ENCODE peak calls at places on chromosomes 1 and 21, in eight cellular contexts. V is retinal pigment epithelial cell, X is body of pancreas, D is RWPE1, L is pancreas, A is keratinocyte, J is GM23338, U is WTC11. P is an unnamed sample.

GRCh38 chr1:192516776-192517297 is 58.7 kb upstream of the RGS1 start:
- DNase-seq in V (peak), X (peak), D (no peak), L (no peak), A (no peak), J (no peak), U (no peak), P (no peak)

GRCh38 chr1:212595229-212595628 is 13.3 kb upstream of the ATF3 start:
- DNase-seq in V (no peak), X (no peak), D (no peak), L (no peak), A (no peak), J (peak), U (peak), P (no peak)

GRCh38 chr1:178344513-178345077 is 152.2 kb downstream of the CLEC20A start:
- DNase-seq in V (peak), X (peak), D (peak), L (no peak), A (peak), J (peak), U (no peak), P (no peak)

GRCh38 chr1:99956755-99957154 is 13.0 kb upstream of the SLC35A3 start:
- DNase-seq in V (peak), X (no peak), D (no peak), L (no peak), A (no peak), J (no peak), U (no peak), P (no peak)

GRCh38 chr1:230113605-230114241 is 46.7 kb downstream of the GALNT2 start:
- DNase-seq in V (peak), X (no peak), D (peak), L (no peak), A (no peak), J (no peak), U (no peak), P (no peak)

GRCh38 chr21:42098957-42099547 is 27.9 kb downstream of the UMODL1 start:
- DNase-seq in V (no peak), X (no peak), D (no peak), L (no peak), A (no peak), J (no peak), U (no peak), P (no peak)

GRCh38 chr1:2443285-2444137 is 31.1 kb upstream of the PEX10 start:
- DNase-seq in V (no peak), X (no peak), D (no peak), L (no peak), A (no peak), J (peak), U (peak), P (no peak)

GRCh38 chr21:16539041-16539440 is 809.3 kb downstream of the USP25 start:
- DNase-seq in V (no peak), X (no peak), D (no peak), L (no peak), A (no peak), J (no peak), U (no peak), P (no peak)

GRCh38 chr1:114009393-114009792 is 30.1 kb downstream of the OLFML3 start:
- DNase-seq in V (no peak), X (no peak), D (no peak), L (no peak), A (peak), J (no peak), U (no peak), P (no peak)

GRCh38 chr1:88552226-88552625 is 131.8 kb upstream of the PKN2 start:
- DNase-seq in V (no peak), X (no peak), D (no peak), L (no peak), A (no peak), J (peak), U (no peak), P (no peak)

GRCh38 chr1:47941609-47942237 is 55.5 kb downstream of the TRABD2B start:
- DNase-seq in V (no peak), X (peak), D (peak), L (peak), A (no peak), J (no peak), U (no peak), P (no peak)

GRCh38 chr1:244305776-244306341 is 145.8 kb downstream of the ADSS2 start:
- DNase-seq in V (no peak), X (no peak), D (no peak), L (no peak), A (no peak), J (no peak), U (no peak), P (no peak)

GRCh38 chr1:1614204-1614953 is 921 bp upstream of the MIB2 start:
- DNase-seq in V (peak), X (peak), D (no peak), L (peak), A (no peak), J (no peak), U (peak), P (no peak)

GRCh38 chr1:56146449-56146848 is 432.9 kb downstream of the PLPP3 start:
- DNase-seq in V (peak), X (peak), D (no peak), L (no peak), A (no peak), J (no peak), U (no peak), P (no peak)

GRCh38 chr1:242651817-242652216 is 127.3 kb upstream of the PLD5 start:
- DNase-seq in V (no peak), X (no peak), D (no peak), L (no peak), A (no peak), J (peak), U (peak), P (no peak)

GRCh38 chr1:36014722-36015220 is 69.1 kb upstream of the TEKT2 start:
- DNase-seq in V (no peak), X (no peak), D (no peak), L (no peak), A (no peak), J (no peak), U (no peak), P (no peak)

GRCh38 chr1:246726881-246727280 is 2.7 kb downstream of the SCCPDH start:
- DNase-seq in V (no peak), X (no peak), D (no peak), L (no peak), A (no peak), J (no peak), U (no peak), P (no peak)

GRCh38 chr1:47612816-47613215 is 175.0 kb downstream of the FOXD2 start:
- DNase-seq in V (no peak), X (no peak), D (no peak), L (no peak), A (no peak), J (no peak), U (no peak), P (no peak)

GRCh38 chr1:59673575-59674467 is 140.9 kb upstream of the HOOK1 start:
- DNase-seq in V (no peak), X (peak), D (peak), L (peak), A (peak), J (peak), U (no peak), P (no peak)

GRCh38 chr1:82491301-82491986 is 690.7 kb downstream of the ADGRL2 start:
- DNase-seq in V (no peak), X (no peak), D (no peak), L (no peak), A (no peak), J (no peak), U (no peak), P (no peak)

GRCh38 chr1:156964431-156964830 is 44.0 kb downstream of the LRRC71 start:
- DNase-seq in V (no peak), X (no peak), D (no peak), L (no peak), A (no peak), J (no peak), U (no peak), P (no peak)

GRCh38 chr1:63892632-63893395 is 119.0 kb downstream of the ROR1 start:
- DNase-seq in V (peak), X (peak), D (no peak), L (no peak), A (no peak), J (no peak), U (no peak), P (no peak)

GRCh38 chr1:106964505-106964904 is 92.0 kb upstream of the PRMT6 start:
- DNase-seq in V (no peak), X (no peak), D (no peak), L (no peak), A (no peak), J (no peak), U (no peak), P (no peak)

GRCh38 chr1:228742535-228742934 is 7.3 kb downstream of the RHOU start:
- DNase-seq in V (no peak), X (no peak), D (no peak), L (no peak), A (no peak), J (no peak), U (no peak), P (no peak)

GRCh38 chr1:66777846-66778245 is 23.2 kb downstream of the INSL5 start:
- DNase-seq in V (peak), X (no peak), D (no peak), L (no peak), A (no peak), J (no peak), U (no peak), P (no peak)

GRCh38 chr1:215292906-215293305 is 210.4 kb downstream of the KCNK2 start:
- DNase-seq in V (no peak), X (no peak), D (no peak), L (no peak), A (no peak), J (no peak), U (no peak), P (no peak)

GRCh38 chr1:175434268-175434860 is 241.8 kb upstream of the KIAA0040 start:
- DNase-seq in V (no peak), X (peak), D (no peak), L (peak), A (no peak), J (peak), U (peak), P (no peak)
- TF ChIP-seq CTCF in V (peak), X (peak), D (no peak), L (no peak), A (peak), J (peak), U (peak), P (peak)

GRCh38 chr21:41008351-41008750 is 159.6 kb upstream of the BACE2 start:
- DNase-seq in V (no peak), X (no peak), D (no peak), L (no peak), A (no peak), J (no peak), U (no peak), P (no peak)
- TF ChIP-seq CTCF in V (no peak), X (no peak), D (no peak), L (no peak), A (no peak), J (no peak), U (no peak), P (no peak)

DNA sequence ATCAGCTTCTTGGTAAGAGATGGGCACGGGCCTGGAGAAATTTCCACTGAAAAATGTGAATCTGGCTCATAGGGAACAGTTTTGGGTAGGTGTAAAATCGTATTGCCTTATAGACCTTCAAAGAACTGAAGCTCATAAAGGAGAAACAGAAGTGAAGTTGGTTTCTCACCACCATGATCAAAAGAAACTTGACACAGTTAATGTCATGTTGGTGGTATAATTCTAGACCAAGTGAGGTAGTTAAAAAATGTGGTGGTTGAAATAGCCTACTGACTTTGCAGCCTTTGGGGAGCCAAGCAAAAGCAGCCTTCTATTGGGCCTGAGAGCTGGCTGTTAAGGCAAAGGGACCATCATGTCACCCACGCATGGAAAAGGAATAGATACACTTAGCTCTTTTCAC is 8.9 kb downstream of the CD1D start:
- DNase-seq in V (no peak), X (no peak), D (no peak), L (no peak), A (no peak), J (no peak), U (no peak), P (no peak)
- TF ChIP-seq CTCF in V (no peak), X (no peak), D (no peak), L (no peak), A (no peak), J (no peak), U (no peak), P (no peak)

DNA sequence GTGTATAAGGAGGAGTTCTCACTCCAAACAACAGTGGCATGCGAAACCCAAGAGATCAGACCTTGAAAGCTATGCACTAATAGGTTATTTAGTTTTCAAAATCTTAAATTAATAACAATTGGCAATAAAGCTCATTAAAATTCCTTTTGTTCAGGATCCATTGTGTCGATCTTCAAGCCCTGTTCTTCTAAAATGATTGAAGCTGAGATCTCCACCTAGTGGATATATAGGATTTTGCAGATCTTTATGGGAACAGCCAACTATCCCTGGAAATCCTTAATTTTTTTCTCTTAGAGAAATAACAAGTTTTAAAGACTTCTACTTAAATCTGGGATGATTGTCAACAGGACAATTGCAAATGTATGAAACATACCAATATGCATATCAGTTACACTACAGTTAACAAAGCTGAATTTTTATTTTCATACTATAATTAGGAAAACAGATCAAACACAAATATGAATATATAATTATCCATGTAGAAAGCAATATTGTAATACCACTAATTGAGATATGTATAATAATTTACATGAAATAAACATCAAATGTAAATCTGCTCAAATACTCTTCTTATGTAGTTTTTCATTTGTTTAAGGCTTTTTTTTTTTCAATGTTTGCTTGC is 43.3 kb downstream of the LRRC53 start:
- DNase-seq in V (no peak), X (no peak), D (peak), L (no peak), A (no peak), J (peak), U (no peak), P (no peak)
- TF ChIP-seq CTCF in V (peak), X (peak), D (peak), L (peak), A (no peak), J (peak), U (peak), P (peak)

DNA sequence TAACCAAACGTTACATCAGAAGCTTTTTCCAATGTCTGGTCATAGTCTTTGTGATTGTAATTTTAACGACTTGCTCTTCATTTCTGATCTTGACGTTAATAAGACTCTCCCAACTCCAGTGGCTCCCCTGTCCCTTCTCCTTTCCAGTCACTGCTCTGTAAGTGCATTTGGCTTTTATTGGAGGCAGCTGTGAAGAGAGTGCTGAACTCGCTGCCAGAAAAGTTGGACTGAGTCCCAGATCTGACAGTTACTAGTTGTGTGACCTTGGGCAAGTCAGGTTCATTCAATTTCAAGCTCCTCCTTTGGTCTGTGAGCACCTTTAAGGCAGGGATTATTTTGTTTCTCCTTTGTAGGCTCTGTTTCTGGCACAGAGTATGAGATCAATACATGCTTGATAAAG is 109.6 kb upstream of the TSPAN2 start:
- DNase-seq in V (no peak), X (peak), D (no peak), L (peak), A (no peak), J (no peak), U (no peak), P (peak)
- TF ChIP-seq CTCF in V (no peak), X (no peak), D (no peak), L (no peak), A (no peak), J (no peak), U (no peak), P (no peak)

DNA sequence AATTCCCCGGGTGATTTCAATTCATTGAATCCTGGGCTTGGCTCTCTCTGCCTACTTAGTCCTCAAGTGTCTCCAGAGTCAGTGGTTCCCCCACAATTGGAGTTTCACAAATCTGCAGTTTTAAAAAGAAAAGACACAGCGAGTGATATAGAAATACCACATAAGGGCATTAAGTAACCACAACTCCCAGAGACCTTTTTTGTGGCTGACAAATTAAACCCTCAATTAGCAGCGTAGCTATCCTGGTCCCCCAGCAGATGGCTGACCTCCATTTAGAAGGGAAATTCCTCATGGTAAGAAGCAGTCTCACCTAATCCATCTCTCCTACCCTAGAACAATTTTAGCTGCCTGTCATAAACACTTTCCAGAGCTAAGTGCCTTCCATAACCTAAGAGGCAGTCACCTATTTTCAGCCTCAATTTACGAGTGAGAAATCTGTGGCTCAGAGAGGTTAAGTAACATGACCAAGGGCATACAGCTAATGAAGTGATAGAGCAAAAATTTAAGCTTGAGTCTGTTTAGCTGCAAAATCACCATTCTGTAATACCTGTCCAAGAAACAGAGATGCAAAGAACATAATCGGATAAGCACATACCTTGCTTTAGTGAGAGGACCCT is 56.0 kb upstream of the NBPF3 start:
- DNase-seq in V (no peak), X (no peak), D (no peak), L (no peak), A (no peak), J (no peak), U (no peak), P (no peak)
- TF ChIP-seq CTCF in V (peak), X (no peak), D (no peak), L (no peak), A (no peak), J (peak), U (no peak), P (no peak)

GRCh38 chr1:204503913-204504519 is 9.4 kb upstream of the PIK3C2B start:
- DNase-seq in V (no peak), X (no peak), D (no peak), L (no peak), A (no peak), J (no peak), U (no peak), P (no peak)
- TF ChIP-seq CTCF in V (no peak), X (no peak), D (no peak), L (no peak), A (no peak), J (no peak), U (no peak), P (no peak)

GRCh38 chr1:37038703-37039093 is 4.4 kb upstream of the GRIK3 start:
- DNase-seq in V (no peak), X (peak), D (no peak), L (peak), A (no peak), J (no peak), U (no peak), P (no peak)

GRCh38 chr1:37036667-37037053 is 2.3 kb upstream of the GRIK3 start:
- DNase-seq in V (no peak), X (no peak), D (no peak), L (no peak), A (no peak), J (peak), U (no peak), P (no peak)

GRCh38 chr1:37035828-37036666 is 1.7 kb upstream of the GRIK3 start:
- DNase-seq in V (no peak), X (no peak), D (no peak), L (no peak), A (no peak), J (peak), U (peak), P (no peak)

GRCh38 chr1:37037675-37038074 is 3.4 kb upstream of the GRIK3 start:
- DNase-seq in V (no peak), X (no peak), D (no peak), L (no peak), A (no peak), J (peak), U (peak), P (no peak)

GRCh38 chr1:37038079-37038702 is 3.9 kb upstream of the GRIK3 start:
- DNase-seq in V (no peak), X (peak), D (peak), L (peak), A (no peak), J (peak), U (peak), P (no peak)
- TF ChIP-seq CTCF in V (no peak), X (no peak), D (no peak), L (no peak), A (peak), J (no peak), U (no peak), P (peak)

GRCh38 chr1:184485731-184486723 is 99.2 kb downstream of the C1orf21 start:
- DNase-seq in V (no peak), X (no peak), D (no peak), L (no peak), A (no peak), J (no peak), U (no peak), P (no peak)

GRCh38 chr1:184482113-184482512 is 95.3 kb downstream of the C1orf21 start:
- DNase-seq in V (no peak), X (peak), D (no peak), L (no peak), A (no peak), J (no peak), U (no peak), P (peak)

GRCh38 chr1:184479435-184480202 is 92.8 kb downstream of the C1orf21 start:
- DNase-seq in V (no peak), X (peak), D (no peak), L (no peak), A (no peak), J (no peak), U (no peak), P (no peak)

GRCh38 chr1:184480711-184481110 is 93.9 kb downstream of the C1orf21 start:
- DNase-seq in V (no peak), X (no peak), D (no peak), L (no peak), A (no peak), J (peak), U (peak), P (no peak)

GRCh38 chr1:184483101-184483813 is 96.4 kb downstream of the C1orf21 start:
- DNase-seq in V (no peak), X (peak), D (no peak), L (peak), A (no peak), J (no peak), U (no peak), P (no peak)
- TF ChIP-seq CTCF in V (no peak), X (no peak), D (no peak), L (no peak), A (no peak), J (peak), U (no peak), P (no peak)